ENCODE peak calls at places on chromosome 5, in four cellular contexts. R, K, U and X are unnamed samples. For H3K4me1, the result is how much of the 10 kb centered on the place peaks cover.

GRCh38 chr5:149962040-149962439 is 1.5 kb downstream of the SLC26A2 start:
- DNase-seq in R (peak), U (no peak), K (peak), X (no peak)

GRCh38 chr5:87081511-87082372 is 185.9 kb upstream of the RASA1 start:
- DNase-seq in R (no peak), U (no peak), K (no peak), X (no peak)

GRCh38 chr5:61327761-61328753 is 4.0 kb upstream of the ZSWIM6 start:
- DNase-seq in U (no peak), K (peak), R (no peak), X (no peak)

GRCh38 chr5:135498662-135498995 is 37.1 kb downstream of the NEUROG1 start:
- DNase-seq in R (no peak), K (no peak), U (no peak), X (no peak)

GRCh38 chr5:136279314-136279713 is 86.0 kb downstream of the TRPC7 start:
- DNase-seq in K (no peak), R (no peak), U (no peak), X (no peak)

GRCh38 chr5:151221574-151221973 is 2.3 kb downstream of the CCDC69 start:
- DNase-seq in K (no peak), U (no peak), R (no peak), X (no peak)

GRCh38 chr5:82358454-82358853 is 80.3 kb upstream of the RPS23 start:
- DNase-seq in U (no peak), R (no peak), K (no peak), X (no peak)

GRCh38 chr5:133996683-133997252 is 8.0 kb downstream of the VDAC1 start:
- DNase-seq in U (no peak), R (peak), K (no peak), X (no peak)

GRCh38 chr5:79702606-79703380 is 13.2 kb downstream of the CMYA5 start:
- DNase-seq in K (peak), U (no peak), R (peak), X (peak)

GRCh38 chr5:33423018-33423630 is 17.6 kb upstream of the TARS1 start:
- DNase-seq in K (no peak), R (no peak), U (no peak), X (no peak)

GRCh38 chr5:72624641-72625236 is 117.5 kb upstream of the ZNF366 start:
- DNase-seq in U (no peak), K (no peak), R (no peak), X (no peak)

GRCh38 chr5:147576646-147577535 is 67.0 kb upstream of the DPYSL3 start:
- DNase-seq in U (no peak), K (peak), R (peak), X (peak)

GRCh38 chr5:56543431-56544385 is 271.6 kb upstream of the MAP3K1 start:
- DNase-seq in R (no peak), U (no peak), K (peak), X (no peak)

GRCh38 chr5:76483433-76483832 is 80.3 kb downstream of the IQGAP2 start:
- DNase-seq in U (no peak), K (no peak), R (no peak), X (no peak)

GRCh38 chr5:172897691-172898512 is 61.3 kb upstream of the RPL26L1 start:
- DNase-seq in R (peak), U (no peak), K (peak), X (no peak)

GRCh38 chr5:160799160-160799559 is 52.9 kb downstream of the ATP10B start:
- DNase-seq in K (no peak), R (no peak), U (no peak), X (peak)

GRCh38 chr5:102911973-102912372 is 156.9 kb downstream of the PAM start:
- DNase-seq in R (no peak), U (no peak), K (no peak), X (no peak)

GRCh38 chr5:158639876-158640570 is 459.7 kb downstream of the EBF1 start:
- DNase-seq in K (no peak), R (no peak), U (no peak), X (no peak)

GRCh38 chr5:56908942-56909293 is 478 bp upstream of the SETD9 start:
- DNase-seq in K (no peak), R (no peak), U (no peak), X (no peak)

GRCh38 chr5:150895431-150896428 is 9.1 kb downstream of the ZNF300 start:
- DNase-seq in R (no peak), U (no peak), K (no peak), X (no peak)

GRCh38 chr5:119810217-119810616 is 180.9 kb downstream of the FAM170A start:
- DNase-seq in U (no peak), K (no peak), R (no peak), X (no peak)

GRCh38 chr5:76487784-76488183 is 84.7 kb downstream of the IQGAP2 start:
- DNase-seq in K (no peak), U (no peak), R (no peak), X (no peak)

GRCh38 chr5:178324481-178325310 is 92.1 kb upstream of the PHYKPL start:
- DNase-seq in K (no peak), R (no peak), U (no peak), X (no peak)

DNA sequence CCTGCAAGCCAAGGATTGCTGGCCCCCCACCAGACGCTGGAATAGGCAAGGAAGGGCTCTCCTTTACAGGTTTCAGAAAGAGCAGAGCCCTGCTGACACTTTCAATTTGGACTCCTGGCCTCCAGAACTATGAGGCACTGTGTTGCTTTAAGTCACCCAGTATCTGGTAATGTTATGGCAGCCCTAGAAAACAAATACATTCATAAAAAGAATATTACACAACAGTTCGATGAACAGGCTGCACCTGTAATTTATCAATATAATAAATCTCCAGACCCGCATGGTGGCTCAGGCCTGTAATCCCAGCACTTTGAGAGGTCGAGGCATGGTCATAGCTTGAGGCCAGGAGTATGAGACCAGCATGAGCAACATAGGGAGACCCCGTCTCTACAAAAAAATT is 7.5 kb downstream of the CMBL start:
- DNase-seq in R (no peak), U (no peak), K (no peak), X (no peak)
- H3K4me1 ChIP-seq in R (under half), U (under half), K (under half), X (under half)

GRCh38 chr5:78594014-78594413 is 54.6 kb downstream of the LHFPL2 start:
- DNase-seq in R (no peak), U (no peak), K (no peak), X (no peak)
- H3K4me1 ChIP-seq in R (under half), U (under half), K (half or more), X (half or more)

GRCh38 chr5:110270-110888 is 18.4 kb downstream of the PLEKHG4B start:
- DNase-seq in K (no peak), U (no peak), R (no peak), X (no peak)
- H3K4me1 ChIP-seq in K (under half), U (under half), R (under half), X (under half)

GRCh38 chr5:177297922-177298321 is 5.6 kb downstream of the RAB24 start:
- DNase-seq in U (no peak), K (no peak), R (no peak), X (no peak)

GRCh38 chr5:177301503-177302165 is 1.9 kb downstream of the RAB24 start:
- DNase-seq in U (no peak), R (no peak), K (no peak), X (peak)

GRCh38 chr5:177300236-177300880 is 3.2 kb downstream of the RAB24 start:
- DNase-seq in K (no peak), R (no peak), U (peak), X (no peak)

GRCh38 chr5:177300971-177301370 is 2.5 kb downstream of the RAB24 start:
- DNase-seq in U (no peak), R (no peak), K (no peak), X (no peak)

DNA sequence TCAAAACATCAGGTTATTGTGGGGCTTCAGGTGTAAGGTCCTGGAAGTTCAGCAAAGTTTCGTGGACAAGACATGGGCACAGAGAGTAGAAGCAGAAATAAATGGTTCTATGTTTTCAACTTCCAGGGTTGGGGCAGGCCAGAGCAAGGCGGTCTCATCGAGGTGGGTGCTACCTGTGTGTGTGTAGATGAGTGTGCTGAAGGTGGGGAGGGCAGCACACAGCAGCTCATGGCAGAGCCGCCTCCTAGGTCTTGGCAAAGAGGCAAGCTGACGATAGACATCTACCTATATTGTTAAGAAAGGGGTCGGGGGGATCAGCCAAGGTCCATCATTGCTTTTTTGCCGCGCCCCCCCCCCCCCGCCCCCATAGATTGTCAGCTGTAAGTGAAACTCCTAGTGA is 3.8 kb downstream of the RAB24 start:
- DNase-seq in R (no peak), U (no peak), K (no peak), X (no peak)
- H3K4me1 ChIP-seq in R (under half), U (half or more), K (under half), X (under half)